ENCODE peak calls at places on chromosomes 3 and 15, in six cellular contexts. C is HCT116, E is HepG2, J is SK-N-SH, X is H1, D is K562. A is an unnamed sample.

GRCh38 chr15:79265167-79265566 is 17.4 kb upstream of the ANKRD34C start:
- DNase-seq in C (peak; percentile 3), D (no peak), X (no peak), E (no peak), J (no peak), A (no peak)

GRCh38 chr15:65323071-65323511 is 18.6 kb downstream of the RNU5B-1 start:
- DNase-seq in X (no peak), D (peak; percentile 60), J (peak; percentile 94), E (no peak), C (no peak), A (no peak)

GRCh38 chr3:71195492-71195891 is 388.0 kb downstream of the FOXP1 start:
- DNase-seq in C (no peak), J (no peak), X (no peak), D (no peak), E (peak; percentile 28), A (no peak)

GRCh38 chr3:14691239-14691638 is 16.3 kb downstream of the C3orf20 start:
- DNase-seq in E (no peak), J (no peak), C (no peak), D (no peak), X (no peak), A (peak; percentile 74)

GRCh38 chr15:78434134-78434533 is 3.9 kb upstream of the IREB2 start:
- DNase-seq in C (no peak), X (no peak), J (no peak), E (no peak), D (no peak), A (no peak)

GRCh38 chr3:14274999-14275961 is 96.7 kb downstream of the LSM3 start:
- DNase-seq in X (no peak), C (peak; percentile 16), D (peak; percentile 74), E (peak; percentile 32), J (peak; percentile 43), A (no peak)

GRCh38 chr3:43540625-43541024 is 81.2 kb downstream of the ANO10 start:
- DNase-seq in J (no peak), D (no peak), X (no peak), E (no peak), C (no peak), A (no peak)

GRCh38 chr3:140131895-140132294 is 196.9 kb downstream of the CLSTN2 start:
- DNase-seq in X (no peak), D (no peak), C (no peak), E (no peak), J (peak; percentile 29), A (no peak)

GRCh38 chr15:48622227-48622626 is 23.3 kb downstream of the FBN1 start:
- DNase-seq in X (no peak), E (no peak), C (no peak), J (no peak), D (no peak), A (no peak)

GRCh38 chr3:73625124-73625665 is 454 bp upstream of the PDZRN3 start:
- DNase-seq in D (no peak), J (peak; percentile 54), E (no peak), X (peak; percentile 60), C (no peak), A (no peak)

GRCh38 chr3:117910820-117911524 is 1123.7 kb downstream of the IGSF11 start:
- DNase-seq in C (no peak), E (no peak), D (no peak), J (peak; percentile 75), X (no peak), A (no peak)

GRCh38 chr15:31440754-31441298 is 114.2 kb downstream of the KLF13 start:
- DNase-seq in E (no peak), X (no peak), D (no peak), C (no peak), J (peak; percentile 85), A (no peak)

GRCh38 chr3:177777699-177778098 is 580.4 kb upstream of the TBL1XR1 start:
- DNase-seq in D (peak; percentile 75), X (peak; percentile 62), C (peak; percentile 51), J (peak; percentile 52), E (peak; percentile 52), A (peak; percentile 20)

GRCh38 chr3:62376906-62377865 is 3.8 kb upstream of the FEZF2 start:
- DNase-seq in D (no peak), C (no peak), J (peak; percentile 28), X (peak; percentile 79), E (no peak), A (no peak)

GRCh38 chr3:33773627-33774026 is 24.8 kb upstream of the PDCD6IP start:
- DNase-seq in D (no peak), J (no peak), E (no peak), X (no peak), C (no peak), A (no peak)

GRCh38 chr3:152322756-152323155 is 54.0 kb downstream of the MBNL1 start:
- DNase-seq in D (no peak), C (no peak), J (no peak), X (no peak), E (no peak), A (peak; percentile 61)

GRCh38 chr3:66133050-66133757 is 87.6 kb upstream of the SLC25A26 start:
- DNase-seq in D (no peak), E (peak; percentile 16), X (no peak), C (no peak), J (no peak), A (no peak)

GRCh38 chr15:31264534-31265089 is 62.0 kb upstream of the KLF13 start:
- DNase-seq in C (no peak), D (no peak), J (no peak), E (no peak), X (no peak), A (no peak)

GRCh38 chr15:93913310-93913709 is 318.1 kb upstream of the MCTP2 start:
- DNase-seq in D (no peak), E (no peak), C (no peak), J (no peak), X (no peak), A (no peak)

GRCh38 chr15:69971771-69972170 is 125.9 kb downstream of the TLE3 start:
- DNase-seq in J (no peak), E (no peak), X (no peak), C (no peak), D (no peak), A (no peak)

DNA sequence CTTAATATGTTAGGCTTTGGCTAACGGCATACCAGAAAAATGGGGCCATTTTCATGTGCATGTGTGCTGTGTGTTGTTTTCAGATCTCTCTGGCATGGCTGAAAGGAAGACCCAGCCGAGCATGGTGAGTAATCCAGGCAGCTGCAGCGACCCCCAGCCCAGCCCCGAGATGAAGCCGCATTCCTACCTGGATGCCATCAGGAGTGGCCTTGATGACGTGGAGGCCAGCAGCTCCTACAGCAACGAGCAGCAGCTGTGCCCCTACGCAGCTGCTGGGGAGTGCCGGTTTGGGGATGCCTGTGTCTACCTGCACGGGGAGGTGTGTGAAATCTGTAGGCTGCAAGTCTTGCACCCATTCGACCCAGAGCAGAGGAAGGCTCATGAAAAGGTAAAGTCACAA is 15.1 kb downstream of the MKRN2 start:
- DNase-seq in X (no peak), E (no peak), C (no peak), D (no peak), J (no peak), A (no peak)
- TF ChIP-seq YY1 in X (no peak), E (no peak), C (no peak), D (no peak), J (no peak), A (no peak)

DNA sequence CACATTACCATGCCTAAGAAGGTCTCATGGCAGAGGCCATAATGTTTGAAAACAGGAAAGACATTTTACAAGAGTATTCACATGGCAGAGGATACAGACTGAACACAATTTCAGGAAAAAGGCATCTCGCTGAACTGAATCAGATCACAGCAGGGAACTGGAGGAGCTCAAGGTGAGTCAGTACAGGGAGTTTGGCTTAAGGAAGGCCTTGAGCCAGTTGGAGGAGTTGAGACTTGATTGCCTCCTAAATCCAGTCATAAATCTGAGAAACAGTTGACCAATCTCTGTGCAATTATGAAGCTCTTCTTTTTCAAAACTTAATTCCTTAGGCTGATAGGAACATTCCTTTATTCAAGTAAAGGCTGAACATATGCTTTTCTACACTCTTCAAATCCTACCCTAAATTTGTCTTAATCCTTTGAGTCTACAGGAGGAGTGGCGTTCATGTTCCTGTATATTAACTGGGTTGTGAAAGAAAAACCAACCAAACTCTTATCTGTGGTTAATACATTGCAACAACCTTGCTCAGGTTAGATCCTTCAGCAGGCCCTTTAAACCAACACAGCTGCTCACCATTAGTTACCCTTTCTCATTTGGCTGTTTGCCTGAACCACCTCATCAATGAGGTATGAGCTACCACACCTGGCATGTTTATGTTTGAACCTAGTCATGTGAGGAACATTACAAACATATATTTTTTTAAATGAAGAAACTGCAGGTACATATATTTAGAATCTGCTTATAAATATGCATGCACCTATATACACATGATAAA is 404.1 kb upstream of the ATP11B start:
- DNase-seq in X (no peak), C (peak; percentile 35), D (no peak), E (no peak), J (no peak), A (no peak)
- H3K27ac ChIP-seq in X (no peak overlapping the region), C (no peak overlapping the region), D (no peak overlapping the region), E (no peak overlapping the region), J (no peak overlapping the region), A (no peak overlapping the region)

DNA sequence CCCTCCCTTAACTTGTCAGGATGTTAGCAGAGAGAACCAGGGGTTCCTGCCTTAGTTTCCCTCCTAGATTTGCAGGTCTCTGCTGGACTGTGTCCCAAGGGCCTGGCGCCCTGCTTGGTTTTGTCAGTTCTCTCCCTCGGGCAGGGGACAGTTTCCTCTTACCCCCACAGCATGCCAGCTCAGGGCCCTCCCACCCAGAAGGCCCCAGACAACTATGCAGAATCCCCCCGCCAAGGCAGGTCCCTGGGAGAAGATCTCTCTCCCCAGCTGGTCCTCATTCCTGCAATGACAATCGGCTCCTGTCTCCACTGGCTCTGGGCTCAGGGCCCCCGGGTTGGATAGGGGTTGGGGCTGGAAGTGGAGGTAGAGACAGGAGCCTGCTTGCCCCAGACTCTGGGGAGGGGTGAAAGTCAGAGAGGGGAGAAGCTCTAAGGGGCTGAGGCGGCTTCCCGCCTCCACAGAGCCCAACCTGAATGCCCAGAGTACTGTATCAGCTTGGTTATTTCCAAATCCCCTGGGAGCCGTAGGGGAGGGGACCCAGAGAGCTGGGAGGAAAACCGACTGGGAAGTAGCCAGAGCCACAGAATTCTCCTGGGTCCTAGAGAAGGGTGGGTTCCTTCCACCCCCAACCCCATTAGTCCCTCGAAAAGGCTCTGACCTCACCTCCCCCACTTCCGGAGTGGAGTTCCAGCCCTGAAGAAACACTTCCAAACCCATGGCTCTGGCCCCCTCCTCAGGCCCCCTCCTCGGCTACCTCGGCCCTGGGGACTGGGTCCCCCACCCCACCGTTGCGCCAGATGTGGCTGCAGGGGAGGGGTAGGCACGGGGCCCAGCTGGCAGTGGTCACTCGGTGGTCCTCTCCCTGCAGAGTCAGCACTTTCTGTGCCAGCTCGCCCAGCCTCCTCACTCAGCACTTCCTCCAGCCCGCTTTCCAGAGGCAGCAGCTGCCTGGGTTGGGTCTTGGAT is 3.8 kb upstream of the LOXL1 start:
- DNase-seq in E (no peak), C (no peak), D (no peak), X (peak; percentile 74), J (no peak), A (no peak)
- TF ChIP-seq SIN3A in E (no peak), C (no peak), D (no peak), X (no peak), J (no peak), A (no peak)

DNA sequence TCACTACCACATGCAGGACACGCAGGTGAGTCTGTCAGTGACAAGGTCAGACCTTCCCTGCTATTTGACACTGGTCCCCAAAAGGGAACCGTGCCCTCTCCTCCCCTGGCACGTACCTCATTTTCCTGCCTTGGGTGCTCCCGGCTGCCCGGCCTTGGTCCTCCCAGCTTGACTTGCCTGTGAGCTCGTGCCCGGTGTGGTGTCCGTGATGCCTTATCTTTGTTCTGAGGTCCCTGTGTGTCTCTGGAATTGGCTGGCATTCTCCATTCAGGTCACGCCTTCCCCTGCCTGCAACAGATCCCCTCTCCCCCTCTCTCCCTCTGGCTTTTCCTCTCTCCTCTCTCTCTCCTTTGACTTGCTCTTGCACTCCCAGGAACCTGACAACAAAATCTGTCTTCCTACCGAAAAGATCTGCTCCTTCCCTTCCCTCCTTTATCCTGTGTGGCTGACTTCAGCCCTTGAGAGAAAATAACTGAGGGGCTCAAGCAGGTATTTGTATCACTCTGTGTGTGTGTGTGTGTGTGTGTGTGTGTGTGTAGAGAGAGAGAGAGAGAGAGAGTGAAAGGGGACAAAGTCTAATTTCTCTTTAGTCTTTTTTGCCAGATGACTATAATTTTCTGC is at the start of gene MASP1:
- DNase-seq in C (no peak), X (no peak), J (no peak), E (peak; percentile 12), D (no peak), A (no peak)
- TF ChIP-seq YY1 in C (no peak), X (no peak), J (no peak), E (no peak), D (no peak), A (no peak)

A was measured in GM12878.